ENCODE peak calls at places on chromosome 21, in eight cellular contexts. One of them, this sample, is unnamed. For H3K4me1, the result is how much of the 10 kb centered on the place peaks cover.

GRCh38 chr21:30577766-30578165 is 12.4 kb downstream of the KRTAP22-2 start:
- DNase-seq in adrenal gland: no peak
- DNase-seq in right lobe of liver: no peak
- DNase-seq in heart left ventricle: no peak
- DNase-seq in kidney: no peak
- DNase-seq in cardiac muscle cell: no peak
- DNase-seq in gastrocnemius medialis: no peak
- DNase-seq in IMR-90: no peak
- DNase-seq in this sample: no peak

GRCh38 chr21:16241021-16241420 is 511.2 kb downstream of the USP25 start:
- DNase-seq in cardiac muscle cell: peak
- DNase-seq in adrenal gland: no peak
- DNase-seq in gastrocnemius medialis: no peak
- DNase-seq in kidney: no peak
- DNase-seq in IMR-90: no peak
- DNase-seq in heart left ventricle: no peak
- DNase-seq in right lobe of liver: no peak
- DNase-seq in this sample: no peak

GRCh38 chr21:39104911-39105310 is 78.3 kb downstream of the PSMG1 start:
- DNase-seq in right lobe of liver: no peak
- DNase-seq in cardiac muscle cell: no peak
- DNase-seq in heart left ventricle: no peak
- DNase-seq in gastrocnemius medialis: no peak
- DNase-seq in kidney: no peak
- DNase-seq in adrenal gland: no peak
- DNase-seq in IMR-90: no peak
- DNase-seq in this sample: no peak

GRCh38 chr21:44353200-44353970 is at the start of gene TRPM2:
- DNase-seq in kidney: peak
- DNase-seq in right lobe of liver: peak
- DNase-seq in adrenal gland: peak
- DNase-seq in heart left ventricle: peak
- DNase-seq in gastrocnemius medialis: peak
- DNase-seq in IMR-90: no peak
- DNase-seq in cardiac muscle cell: peak
- DNase-seq in this sample: peak

GRCh38 chr21:16514316-16514715 is 784.5 kb downstream of the USP25 start:
- DNase-seq in kidney: no peak
- DNase-seq in IMR-90: no peak
- DNase-seq in adrenal gland: no peak
- DNase-seq in right lobe of liver: no peak
- DNase-seq in gastrocnemius medialis: no peak
- DNase-seq in cardiac muscle cell: no peak
- DNase-seq in heart left ventricle: no peak
- DNase-seq in this sample: no peak

GRCh38 chr21:22062472-22063139 is 1064.4 kb downstream of the NCAM2 start:
- DNase-seq in adrenal gland: no peak
- DNase-seq in gastrocnemius medialis: no peak
- DNase-seq in kidney: no peak
- DNase-seq in heart left ventricle: no peak
- DNase-seq in right lobe of liver: peak
- DNase-seq in IMR-90: no peak
- DNase-seq in cardiac muscle cell: no peak
- DNase-seq in this sample: no peak

GRCh38 chr21:31343680-31344480 is at the start of gene TIAM1:
- DNase-seq in right lobe of liver: no peak
- DNase-seq in gastrocnemius medialis: peak
- DNase-seq in kidney: no peak
- DNase-seq in adrenal gland: no peak
- DNase-seq in IMR-90: peak
- DNase-seq in heart left ventricle: peak
- DNase-seq in cardiac muscle cell: peak
- DNase-seq in this sample: peak

GRCh38 chr21:31255036-31255435 is 89.0 kb downstream of the TIAM1 start:
- DNase-seq in gastrocnemius medialis: no peak
- DNase-seq in right lobe of liver: no peak
- DNase-seq in kidney: no peak
- DNase-seq in heart left ventricle: no peak
- DNase-seq in cardiac muscle cell: no peak
- DNase-seq in IMR-90: no peak
- DNase-seq in adrenal gland: no peak
- DNase-seq in this sample: no peak

GRCh38 chr21:31514598-31514997 is 144.9 kb upstream of the SOD1 start:
- DNase-seq in right lobe of liver: no peak
- DNase-seq in IMR-90: no peak
- DNase-seq in gastrocnemius medialis: no peak
- DNase-seq in kidney: no peak
- DNase-seq in heart left ventricle: no peak
- DNase-seq in cardiac muscle cell: peak
- DNase-seq in adrenal gland: no peak
- DNase-seq in this sample: no peak

GRCh38 chr21:42059721-42060120 is 11.4 kb upstream of the UMODL1 start:
- DNase-seq in adrenal gland: no peak
- DNase-seq in right lobe of liver: no peak
- DNase-seq in kidney: peak
- DNase-seq in gastrocnemius medialis: no peak
- DNase-seq in cardiac muscle cell: no peak
- DNase-seq in IMR-90: no peak
- DNase-seq in heart left ventricle: no peak
- DNase-seq in this sample: no peak
- H3K4me1 ChIP-seq in adrenal gland: under half
- H3K4me1 ChIP-seq in right lobe of liver: under half
- H3K4me1 ChIP-seq in kidney: under half
- H3K4me1 ChIP-seq in gastrocnemius medialis: under half
- H3K4me1 ChIP-seq in cardiac muscle cell: under half
- H3K4me1 ChIP-seq in IMR-90: under half
- H3K4me1 ChIP-seq in heart left ventricle: under half
- H3K4me1 ChIP-seq in this sample: under half

GRCh38 chr21:45818904-45819285 is 162.7 kb upstream of the COL6A1 start:
- DNase-seq in IMR-90: peak
- DNase-seq in heart left ventricle: no peak
- DNase-seq in cardiac muscle cell: peak
- DNase-seq in right lobe of liver: no peak
- DNase-seq in adrenal gland: no peak
- DNase-seq in kidney: no peak
- DNase-seq in gastrocnemius medialis: no peak
- DNase-seq in this sample: no peak

GRCh38 chr21:45817345-45817744 is 164.2 kb upstream of the COL6A1 start:
- DNase-seq in kidney: no peak
- DNase-seq in right lobe of liver: no peak
- DNase-seq in cardiac muscle cell: no peak
- DNase-seq in gastrocnemius medialis: no peak
- DNase-seq in adrenal gland: no peak
- DNase-seq in IMR-90: no peak
- DNase-seq in heart left ventricle: no peak
- DNase-seq in this sample: no peak

GRCh38 chr21:45819478-45820170 is 161.9 kb upstream of the COL6A1 start:
- DNase-seq in cardiac muscle cell: no peak
- DNase-seq in right lobe of liver: peak
- DNase-seq in heart left ventricle: no peak
- DNase-seq in kidney: no peak
- DNase-seq in IMR-90: no peak
- DNase-seq in adrenal gland: peak
- DNase-seq in gastrocnemius medialis: no peak
- DNase-seq in this sample: no peak

GRCh38 chr21:45816794-45817193 is 164.8 kb upstream of the COL6A1 start:
- DNase-seq in cardiac muscle cell: no peak
- DNase-seq in gastrocnemius medialis: no peak
- DNase-seq in kidney: no peak
- DNase-seq in heart left ventricle: no peak
- DNase-seq in right lobe of liver: no peak
- DNase-seq in adrenal gland: no peak
- DNase-seq in IMR-90: no peak
- DNase-seq in this sample: no peak

DNA sequence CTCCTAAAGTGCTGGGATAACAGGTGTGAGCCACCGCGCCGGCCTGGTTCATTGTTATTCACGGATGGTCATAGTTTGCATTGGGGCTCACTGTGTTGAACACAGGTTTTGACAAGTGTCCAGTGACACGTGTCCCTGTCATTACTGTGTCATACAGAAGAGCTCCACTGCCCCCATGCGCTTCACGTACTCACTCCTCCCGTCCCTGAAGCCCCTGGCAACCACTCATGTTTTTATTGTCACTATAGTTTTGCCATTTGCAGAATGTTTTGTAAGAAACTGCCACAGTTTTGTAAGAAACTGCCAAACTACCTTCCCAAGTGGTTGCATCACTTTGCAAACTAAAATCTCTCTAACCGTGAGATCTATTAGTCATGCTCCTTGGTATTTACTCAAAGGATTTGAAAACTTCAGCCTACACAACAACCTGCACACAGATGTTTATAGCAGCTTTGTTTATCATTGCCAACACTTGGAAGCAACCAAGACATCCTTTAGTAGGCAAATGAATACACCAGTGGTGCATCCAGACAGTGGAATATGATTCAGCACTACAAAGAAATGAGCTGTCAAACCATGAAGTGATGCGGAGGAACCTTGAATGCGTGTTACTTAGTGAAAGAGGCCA is 163.2 kb upstream of the COL6A1 start:
- DNase-seq in heart left ventricle: no peak
- DNase-seq in adrenal gland: no peak
- DNase-seq in kidney: no peak
- DNase-seq in IMR-90: peak
- DNase-seq in right lobe of liver: no peak
- DNase-seq in gastrocnemius medialis: no peak
- DNase-seq in cardiac muscle cell: peak
- DNase-seq in this sample: no peak
- TF ChIP-seq CTCF in heart left ventricle: no peak
- TF ChIP-seq CTCF in adrenal gland: no peak
- TF ChIP-seq CTCF in kidney: no peak
- TF ChIP-seq CTCF in IMR-90: no peak
- TF ChIP-seq CTCF in right lobe of liver: no peak
- TF ChIP-seq CTCF in gastrocnemius medialis: no peak
- TF ChIP-seq CTCF in cardiac muscle cell: no peak
- TF ChIP-seq CTCF in this sample: no peak

DNA sequence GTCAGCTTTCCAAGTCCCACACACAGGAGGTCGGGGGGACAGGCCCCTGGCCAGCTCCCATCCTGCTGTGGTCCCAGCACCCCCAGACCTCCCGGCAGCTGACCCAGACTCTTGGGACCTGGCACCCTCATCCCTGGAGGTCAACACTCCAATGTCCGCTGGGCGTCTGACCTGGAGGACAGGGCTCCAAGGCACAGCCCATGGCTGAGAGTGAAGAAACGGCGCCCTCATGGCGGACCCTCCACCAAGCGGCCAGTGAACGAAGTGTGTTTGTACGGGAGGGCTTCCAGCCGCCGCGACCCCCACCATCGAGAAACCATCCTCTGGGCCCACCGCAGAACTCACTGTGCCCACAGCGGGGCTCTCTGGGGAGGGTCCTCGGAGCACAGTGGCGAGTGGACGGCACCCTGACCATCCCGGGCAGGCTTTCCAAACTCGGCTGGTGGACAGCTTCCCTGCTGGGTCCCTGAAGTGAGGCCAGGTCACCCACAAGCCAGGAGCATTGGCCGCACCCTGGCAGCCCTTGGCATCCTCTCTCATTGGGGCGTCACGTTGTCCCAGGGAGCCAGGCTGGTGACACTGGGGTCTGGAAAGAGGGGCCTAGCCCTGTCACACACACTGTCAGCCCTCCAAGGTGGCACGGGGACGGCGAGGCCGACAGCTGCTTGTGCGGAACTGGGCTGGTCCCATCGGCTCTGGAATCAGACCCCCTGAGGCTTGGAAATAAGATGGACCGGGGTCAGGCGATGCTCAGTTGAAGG is 47.8 kb upstream of the COL6A2 start:
- DNase-seq in cardiac muscle cell: no peak
- DNase-seq in heart left ventricle: no peak
- DNase-seq in kidney: peak
- DNase-seq in adrenal gland: no peak
- DNase-seq in IMR-90: no peak
- DNase-seq in right lobe of liver: peak
- DNase-seq in gastrocnemius medialis: no peak
- DNase-seq in this sample: no peak
- H3K27ac ChIP-seq in cardiac muscle cell: no peak
- H3K27ac ChIP-seq in heart left ventricle: peak
- H3K27ac ChIP-seq in kidney: peak
- H3K27ac ChIP-seq in adrenal gland: no peak
- H3K27ac ChIP-seq in IMR-90: peak
- H3K27ac ChIP-seq in right lobe of liver: no peak
- H3K27ac ChIP-seq in gastrocnemius medialis: peak
- H3K27ac ChIP-seq in this sample: peak

GRCh38 chr21:34953950-34954349 is 95.2 kb downstream of the RUNX1 start:
- DNase-seq in IMR-90: no peak
- DNase-seq in cardiac muscle cell: no peak
- DNase-seq in adrenal gland: no peak
- DNase-seq in heart left ventricle: no peak
- DNase-seq in kidney: no peak
- DNase-seq in right lobe of liver: no peak
- DNase-seq in gastrocnemius medialis: no peak
- DNase-seq in this sample: no peak
- H3K4me1 ChIP-seq in IMR-90: under half
- H3K4me1 ChIP-seq in cardiac muscle cell: under half
- H3K4me1 ChIP-seq in adrenal gland: under half
- H3K4me1 ChIP-seq in heart left ventricle: under half
- H3K4me1 ChIP-seq in kidney: under half
- H3K4me1 ChIP-seq in right lobe of liver: under half
- H3K4me1 ChIP-seq in gastrocnemius medialis: under half
- H3K4me1 ChIP-seq in this sample: under half

GRCh38 chr21:41766883-41767605 is at the start of gene RIPK4:
- DNase-seq in heart left ventricle: no peak
- DNase-seq in kidney: peak
- DNase-seq in IMR-90: peak
- DNase-seq in right lobe of liver: peak
- DNase-seq in cardiac muscle cell: no peak
- DNase-seq in adrenal gland: no peak
- DNase-seq in gastrocnemius medialis: no peak
- DNase-seq in this sample: no peak
- TF ChIP-seq CTCF in heart left ventricle: no peak
- TF ChIP-seq CTCF in kidney: no peak
- TF ChIP-seq CTCF in IMR-90: no peak
- TF ChIP-seq CTCF in right lobe of liver: no peak
- TF ChIP-seq CTCF in cardiac muscle cell: no peak
- TF ChIP-seq CTCF in adrenal gland: no peak
- TF ChIP-seq CTCF in gastrocnemius medialis: no peak
- TF ChIP-seq CTCF in this sample: no peak

This sample was measured in psoas muscle.